ENCODE peak calls at places on chromosomes 5 and 9, in eight cellular contexts. One of them, this sample, is unnamed.

GRCh38 chr5:172594867-172595466 is 46.1 kb upstream of the NEURL1B start:
- DNase-seq in T-helper 17 cell: no peak
- DNase-seq in mucosa of descending colon: no peak
- DNase-seq in body of pancreas: no peak
- DNase-seq in IMR-90: no peak
- DNase-seq in tibial artery: peak; percentile 35
- DNase-seq in HCT116: no peak
- DNase-seq in breast epithelium: no peak
- DNase-seq in this sample: no peak

GRCh38 chr5:132779961-132780360 is 2.9 kb upstream of the SEPTIN8 start:
- DNase-seq in body of pancreas: no peak
- DNase-seq in IMR-90: no peak
- DNase-seq in mucosa of descending colon: no peak
- DNase-seq in breast epithelium: no peak
- DNase-seq in T-helper 17 cell: no peak
- DNase-seq in HCT116: no peak
- DNase-seq in tibial artery: no peak
- DNase-seq in this sample: no peak

GRCh38 chr5:72817639-72818266 is 1.3 kb downstream of the TNPO1 start:
- DNase-seq in breast epithelium: no peak
- DNase-seq in T-helper 17 cell: no peak
- DNase-seq in tibial artery: no peak
- DNase-seq in mucosa of descending colon: no peak
- DNase-seq in HCT116: no peak
- DNase-seq in IMR-90: no peak
- DNase-seq in body of pancreas: no peak
- DNase-seq in this sample: no peak

GRCh38 chr5:110321117-110321516 is 405.4 kb downstream of the TMEM232 start:
- DNase-seq in T-helper 17 cell: no peak
- DNase-seq in HCT116: no peak
- DNase-seq in mucosa of descending colon: no peak
- DNase-seq in breast epithelium: no peak
- DNase-seq in body of pancreas: no peak
- DNase-seq in IMR-90: no peak
- DNase-seq in tibial artery: no peak
- DNase-seq in this sample: no peak

GRCh38 chr5:137815202-137815990 is 52.3 kb upstream of the MYOT start:
- DNase-seq in HCT116: no peak
- DNase-seq in tibial artery: no peak
- DNase-seq in body of pancreas: peak; percentile 31
- DNase-seq in IMR-90: no peak
- DNase-seq in breast epithelium: no peak
- DNase-seq in T-helper 17 cell: no peak
- DNase-seq in mucosa of descending colon: no peak
- DNase-seq in this sample: no peak

GRCh38 chr5:94911285-94911684 is 292.8 kb downstream of the SLF1 start:
- DNase-seq in HCT116: no peak
- DNase-seq in breast epithelium: no peak
- DNase-seq in body of pancreas: no peak
- DNase-seq in IMR-90: no peak
- DNase-seq in mucosa of descending colon: no peak
- DNase-seq in T-helper 17 cell: no peak
- DNase-seq in tibial artery: no peak
- DNase-seq in this sample: no peak

GRCh38 chr9:85522459-85523092 is 219.2 kb downstream of the AGTPBP1 start:
- DNase-seq in T-helper 17 cell: no peak
- DNase-seq in mucosa of descending colon: no peak
- DNase-seq in breast epithelium: no peak
- DNase-seq in HCT116: no peak
- DNase-seq in body of pancreas: peak; percentile 43
- DNase-seq in tibial artery: no peak
- DNase-seq in IMR-90: peak; percentile 25
- DNase-seq in this sample: peak; percentile 40

GRCh38 chr5:16932401-16932800 is 3.7 kb downstream of the MYO10 start:
- DNase-seq in T-helper 17 cell: no peak
- DNase-seq in IMR-90: no peak
- DNase-seq in mucosa of descending colon: no peak
- DNase-seq in body of pancreas: no peak
- DNase-seq in breast epithelium: no peak
- DNase-seq in HCT116: no peak
- DNase-seq in tibial artery: no peak
- DNase-seq in this sample: no peak

GRCh38 chr9:3736186-3736585 is 210.4 kb upstream of the RFX3 start:
- DNase-seq in T-helper 17 cell: no peak
- DNase-seq in IMR-90: peak; percentile 21
- DNase-seq in mucosa of descending colon: no peak
- DNase-seq in breast epithelium: no peak
- DNase-seq in body of pancreas: no peak
- DNase-seq in HCT116: no peak
- DNase-seq in tibial artery: no peak
- DNase-seq in this sample: no peak

GRCh38 chr9:89604463-89605180 is at the start of gene GADD45G:
- DNase-seq in T-helper 17 cell: peak; percentile 81
- DNase-seq in mucosa of descending colon: peak; percentile 94
- DNase-seq in breast epithelium: peak; percentile 75
- DNase-seq in body of pancreas: peak; percentile 96
- DNase-seq in HCT116: no peak
- DNase-seq in tibial artery: peak; percentile 96
- DNase-seq in IMR-90: peak; percentile 61
- DNase-seq in this sample: peak; percentile 97

GRCh38 chr5:67346611-67347010 is 150.0 kb upstream of the CD180 start:
- DNase-seq in tibial artery: no peak
- DNase-seq in HCT116: no peak
- DNase-seq in mucosa of descending colon: no peak
- DNase-seq in T-helper 17 cell: no peak
- DNase-seq in breast epithelium: no peak
- DNase-seq in body of pancreas: no peak
- DNase-seq in IMR-90: no peak
- DNase-seq in this sample: no peak

DNA sequence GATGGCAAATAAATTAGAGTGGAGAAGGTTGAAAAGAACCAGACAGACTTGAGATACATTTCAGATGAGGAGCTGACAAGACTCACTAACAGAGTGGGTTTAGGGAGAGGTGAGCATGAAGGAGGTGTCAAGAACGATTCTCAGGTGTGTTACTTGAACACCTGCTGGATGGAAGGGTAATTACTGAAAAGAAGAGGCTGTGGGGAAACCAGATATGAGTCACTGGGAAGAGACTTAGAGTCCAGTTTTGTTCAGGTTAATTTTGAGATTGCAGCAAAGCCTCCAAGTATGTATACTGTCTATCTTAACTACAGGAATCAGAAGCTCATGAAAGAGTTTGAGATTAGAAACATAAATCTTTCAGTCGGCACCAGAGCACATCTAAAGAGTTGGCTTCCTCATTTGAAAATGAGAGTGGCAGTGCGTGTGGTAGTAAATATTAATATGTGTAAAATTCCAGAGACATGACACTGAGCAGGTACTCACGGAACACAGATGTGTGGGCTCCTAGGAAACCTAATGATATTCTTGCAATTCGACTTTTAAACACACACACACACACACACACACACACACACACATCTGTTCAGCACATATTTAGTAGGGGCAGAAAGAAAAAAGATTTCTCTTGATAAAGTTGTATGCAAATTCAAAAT is 197.1 kb downstream of the CDH18 start:
- DNase-seq in tibial artery: no peak
- DNase-seq in breast epithelium: no peak
- DNase-seq in body of pancreas: no peak
- DNase-seq in IMR-90: no peak
- DNase-seq in mucosa of descending colon: no peak
- DNase-seq in T-helper 17 cell: no peak
- DNase-seq in HCT116: no peak
- DNase-seq in this sample: no peak
- H3K9me3 ChIP-seq in tibial artery: no peaks in the 10 kb centered on the region
- H3K9me3 ChIP-seq in breast epithelium: no peaks in the 10 kb centered on the region
- H3K9me3 ChIP-seq in body of pancreas: no peaks in the 10 kb centered on the region
- H3K9me3 ChIP-seq in IMR-90: no peaks in the 10 kb centered on the region
- H3K9me3 ChIP-seq in mucosa of descending colon: peaks cover 6% of the 10 kb centered on the region
- H3K9me3 ChIP-seq in T-helper 17 cell: peaks cover 3% of the 10 kb centered on the region
- H3K9me3 ChIP-seq in HCT116: peaks cover 13% of the 10 kb centered on the region
- H3K9me3 ChIP-seq in this sample: no peaks in the 10 kb centered on the region

DNA sequence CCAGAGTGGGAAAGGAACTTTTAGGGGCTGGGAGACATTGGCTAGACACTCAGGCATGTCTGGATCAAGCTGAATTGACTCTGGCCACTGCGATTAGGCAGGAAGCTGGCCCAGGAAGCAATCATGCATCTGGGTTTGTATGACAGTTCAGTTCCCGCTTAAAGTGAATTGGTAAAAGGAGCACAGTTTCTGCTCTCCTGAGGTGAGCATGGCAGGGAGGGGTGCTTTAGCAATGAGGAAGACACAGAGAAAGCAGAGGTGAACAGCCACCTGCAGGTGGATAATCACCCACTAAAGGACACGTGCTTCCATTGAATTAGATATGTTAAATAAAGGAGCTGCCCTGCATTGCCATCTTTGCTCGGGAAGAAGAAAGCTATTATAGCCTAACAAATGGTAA is 248.1 kb upstream of the MAP3K1 start:
- DNase-seq in HCT116: no peak
- DNase-seq in T-helper 17 cell: no peak
- DNase-seq in IMR-90: no peak
- DNase-seq in body of pancreas: no peak
- DNase-seq in breast epithelium: no peak
- DNase-seq in tibial artery: no peak
- DNase-seq in mucosa of descending colon: no peak
- DNase-seq in this sample: no peak
- H3K9me3 ChIP-seq in HCT116: no peaks in the 10 kb centered on the region
- H3K9me3 ChIP-seq in T-helper 17 cell: no peaks in the 10 kb centered on the region
- H3K9me3 ChIP-seq in IMR-90: no peaks in the 10 kb centered on the region
- H3K9me3 ChIP-seq in body of pancreas: no peaks in the 10 kb centered on the region
- H3K9me3 ChIP-seq in breast epithelium: no peaks in the 10 kb centered on the region
- H3K9me3 ChIP-seq in tibial artery: no peaks in the 10 kb centered on the region
- H3K9me3 ChIP-seq in mucosa of descending colon: no peaks in the 10 kb centered on the region
- H3K9me3 ChIP-seq in this sample: no peaks in the 10 kb centered on the region

GRCh38 chr5:36017622-36018021 is 26.4 kb upstream of the UGT3A1 start:
- DNase-seq in T-helper 17 cell: no peak
- DNase-seq in IMR-90: no peak
- DNase-seq in breast epithelium: no peak
- DNase-seq in tibial artery: no peak
- DNase-seq in mucosa of descending colon: no peak
- DNase-seq in body of pancreas: peak; percentile 7
- DNase-seq in HCT116: no peak
- DNase-seq in this sample: no peak

GRCh38 chr5:36017004-36017403 is 25.8 kb upstream of the UGT3A1 start:
- DNase-seq in IMR-90: no peak
- DNase-seq in mucosa of descending colon: no peak
- DNase-seq in breast epithelium: no peak
- DNase-seq in HCT116: no peak
- DNase-seq in T-helper 17 cell: no peak
- DNase-seq in body of pancreas: no peak
- DNase-seq in tibial artery: no peak
- DNase-seq in this sample: no peak

GRCh38 chr5:36013182-36013581 is 22.0 kb upstream of the UGT3A1 start:
- DNase-seq in T-helper 17 cell: no peak
- DNase-seq in body of pancreas: no peak
- DNase-seq in HCT116: no peak
- DNase-seq in breast epithelium: no peak
- DNase-seq in IMR-90: no peak
- DNase-seq in tibial artery: no peak
- DNase-seq in mucosa of descending colon: no peak
- DNase-seq in this sample: no peak
- H3K9me3 ChIP-seq in T-helper 17 cell: no peaks in the 10 kb centered on the region
- H3K9me3 ChIP-seq in body of pancreas: no peaks in the 10 kb centered on the region
- H3K9me3 ChIP-seq in HCT116: peaks cover 18% of the 10 kb centered on the region
- H3K9me3 ChIP-seq in breast epithelium: peaks cover 27% of the 10 kb centered on the region
- H3K9me3 ChIP-seq in IMR-90: no peaks in the 10 kb centered on the region
- H3K9me3 ChIP-seq in tibial artery: peaks cover 3% of the 10 kb centered on the region
- H3K9me3 ChIP-seq in mucosa of descending colon: peaks cover 34% of the 10 kb centered on the region
- H3K9me3 ChIP-seq in this sample: peaks cover 39% of the 10 kb centered on the region

GRCh38 chr9:88420227-88420626 is 32.0 kb downstream of the SPIN1 start:
- DNase-seq in body of pancreas: no peak
- DNase-seq in IMR-90: no peak
- DNase-seq in tibial artery: no peak
- DNase-seq in breast epithelium: no peak
- DNase-seq in mucosa of descending colon: no peak
- DNase-seq in T-helper 17 cell: no peak
- DNase-seq in HCT116: no peak
- DNase-seq in this sample: no peak

GRCh38 chr9:88425538-88425950 is 37.3 kb downstream of the SPIN1 start:
- DNase-seq in tibial artery: no peak
- DNase-seq in T-helper 17 cell: no peak
- DNase-seq in body of pancreas: peak; percentile 34
- DNase-seq in breast epithelium: no peak
- DNase-seq in mucosa of descending colon: no peak
- DNase-seq in IMR-90: peak; percentile 34
- DNase-seq in HCT116: no peak
- DNase-seq in this sample: no peak

GRCh38 chr9:88418025-88418424 is 29.8 kb downstream of the SPIN1 start:
- DNase-seq in IMR-90: no peak
- DNase-seq in HCT116: no peak
- DNase-seq in body of pancreas: no peak
- DNase-seq in breast epithelium: no peak
- DNase-seq in T-helper 17 cell: no peak
- DNase-seq in tibial artery: no peak
- DNase-seq in mucosa of descending colon: no peak
- DNase-seq in this sample: peak; percentile 68

GRCh38 chr9:88418715-88419540 is 30.7 kb downstream of the SPIN1 start:
- DNase-seq in tibial artery: no peak
- DNase-seq in IMR-90: no peak
- DNase-seq in body of pancreas: no peak
- DNase-seq in HCT116: no peak
- DNase-seq in breast epithelium: no peak
- DNase-seq in T-helper 17 cell: no peak
- DNase-seq in mucosa of descending colon: no peak
- DNase-seq in this sample: no peak

GRCh38 chr9:88421348-88421747 is 33.1 kb downstream of the SPIN1 start:
- DNase-seq in mucosa of descending colon: no peak
- DNase-seq in T-helper 17 cell: no peak
- DNase-seq in breast epithelium: no peak
- DNase-seq in IMR-90: no peak
- DNase-seq in body of pancreas: no peak
- DNase-seq in HCT116: no peak
- DNase-seq in tibial artery: no peak
- DNase-seq in this sample: no peak
- H3K9me3 ChIP-seq in mucosa of descending colon: peaks cover 24% of the 10 kb centered on the region
- H3K9me3 ChIP-seq in T-helper 17 cell: peaks cover 9% of the 10 kb centered on the region
- H3K9me3 ChIP-seq in breast epithelium: peaks cover 13% of the 10 kb centered on the region
- H3K9me3 ChIP-seq in IMR-90: peaks cover 11% of the 10 kb centered on the region
- H3K9me3 ChIP-seq in body of pancreas: no peaks in the 10 kb centered on the region
- H3K9me3 ChIP-seq in HCT116: peaks cover 20% of the 10 kb centered on the region
- H3K9me3 ChIP-seq in tibial artery: no peaks in the 10 kb centered on the region
- H3K9me3 ChIP-seq in this sample: peaks cover 77% of the 10 kb centered on the region

DNA sequence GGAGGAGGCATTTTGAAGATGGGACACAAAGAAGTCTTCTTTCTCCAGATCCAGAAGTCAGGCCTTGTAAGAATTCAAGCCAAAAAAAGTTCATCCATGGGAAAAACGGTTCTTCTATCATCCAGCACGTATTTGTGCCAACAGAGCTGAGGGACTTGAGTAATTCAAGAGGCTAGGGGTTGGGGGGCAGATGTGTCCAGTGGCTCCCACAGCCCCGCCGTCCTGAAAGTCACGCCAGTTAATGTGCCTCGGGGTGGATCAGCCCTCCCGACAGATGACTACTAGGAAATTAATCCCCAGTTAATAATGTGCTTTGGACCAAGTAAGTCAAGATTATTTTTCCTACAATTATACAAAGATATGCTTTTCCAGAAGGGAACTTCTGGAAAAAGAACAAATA is 23.4 kb downstream of the NREP start:
- DNase-seq in tibial artery: no peak
- DNase-seq in IMR-90: no peak
- DNase-seq in body of pancreas: no peak
- DNase-seq in mucosa of descending colon: no peak
- DNase-seq in T-helper 17 cell: no peak
- DNase-seq in breast epithelium: no peak
- DNase-seq in HCT116: no peak
- DNase-seq in this sample: no peak
- H3K9me3 ChIP-seq in tibial artery: no peaks in the 10 kb centered on the region
- H3K9me3 ChIP-seq in IMR-90: no peaks in the 10 kb centered on the region
- H3K9me3 ChIP-seq in body of pancreas: no peaks in the 10 kb centered on the region
- H3K9me3 ChIP-seq in mucosa of descending colon: no peaks in the 10 kb centered on the region
- H3K9me3 ChIP-seq in T-helper 17 cell: no peaks in the 10 kb centered on the region
- H3K9me3 ChIP-seq in breast epithelium: no peaks in the 10 kb centered on the region
- H3K9me3 ChIP-seq in HCT116: no peaks in the 10 kb centered on the region
- H3K9me3 ChIP-seq in this sample: no peaks in the 10 kb centered on the region

GRCh38 chr5:12647613-12648012 is 743.4 kb upstream of the CTNND2 start:
- DNase-seq in breast epithelium: no peak
- DNase-seq in mucosa of descending colon: no peak
- DNase-seq in tibial artery: no peak
- DNase-seq in T-helper 17 cell: no peak
- DNase-seq in body of pancreas: no peak
- DNase-seq in HCT116: no peak
- DNase-seq in IMR-90: no peak
- DNase-seq in this sample: no peak
- H3K9me3 ChIP-seq in breast epithelium: no peaks in the 10 kb centered on the region
- H3K9me3 ChIP-seq in mucosa of descending colon: peaks cover 29% of the 10 kb centered on the region
- H3K9me3 ChIP-seq in tibial artery: no peaks in the 10 kb centered on the region
- H3K9me3 ChIP-seq in T-helper 17 cell: no peaks in the 10 kb centered on the region
- H3K9me3 ChIP-seq in body of pancreas: no peaks in the 10 kb centered on the region
- H3K9me3 ChIP-seq in HCT116: peaks cover 5% of the 10 kb centered on the region
- H3K9me3 ChIP-seq in IMR-90: peaks cover 3% of the 10 kb centered on the region
- H3K9me3 ChIP-seq in this sample: no peaks in the 10 kb centered on the region